ENCODE peak calls at places on chromosomes 11 and 22, in four cellular contexts. T, U, B and J are unnamed samples.

GRCh38 chr11:74169736-74170458 is 905 bp downstream of the C2CD3 start:
- DNase-seq in U (no peak), T (no peak), B (no peak), J (no peak)

GRCh38 chr22:46537221-46537945 is at the start of gene CELSR1:
- DNase-seq in U (peak; percentile 78), T (no peak), B (no peak), J (peak; percentile 81)

GRCh38 chr11:47483408-47483807 is 34.5 kb upstream of the RAPSN start:
- DNase-seq in T (no peak), B (no peak), U (no peak), J (no peak)

GRCh38 chr22:28798810-28799124 is 1.6 kb downstream of the XBP1 start:
- DNase-seq in U (no peak), T (no peak), B (no peak), J (no peak)

GRCh38 chr22:19823191-19823590 is 31.5 kb downstream of the GNB1L start:
- DNase-seq in U (peak; percentile 43), B (no peak), T (no peak), J (no peak)

GRCh38 chr11:35662061-35662648 is 420 bp upstream of the TRIM44 start:
- DNase-seq in U (no peak), B (no peak), T (no peak), J (peak; percentile 75)

GRCh38 chr11:82978422-82979099 is 77.0 kb downstream of the DDIAS start:
- DNase-seq in T (no peak), B (no peak), U (no peak), J (no peak)

GRCh38 chr11:64759131-64759721 is 548 bp downstream of the PYGM start:
- DNase-seq in T (no peak), U (no peak), B (peak; percentile 37), J (no peak)

GRCh38 chr11:58334708-58335107 is 24.2 kb downstream of the OR5B17 start:
- DNase-seq in T (peak; percentile 31), B (no peak), U (no peak), J (no peak)

GRCh38 chr22:21030032-21030431 is 2.3 kb downstream of the SLC7A4 start:
- DNase-seq in B (no peak), U (no peak), T (no peak), J (no peak)

GRCh38 chr11:35507688-35508087 is 17.7 kb downstream of the PAMR1 start:
- DNase-seq in B (no peak), U (no peak), T (no peak), J (no peak)

GRCh38 chr11:119854521-119854920 is 125.5 kb upstream of the NECTIN1 start:
- DNase-seq in T (no peak), U (no peak), B (no peak), J (peak; percentile 45)

GRCh38 chr11:79052539-79052938 is 388.3 kb downstream of the TENM4 start:
- DNase-seq in B (peak; percentile 19), T (no peak), U (no peak), J (peak; percentile 40)

GRCh38 chr11:61061081-61061826 is 41.0 kb upstream of the CD5 start:
- DNase-seq in U (no peak), B (no peak), T (peak; percentile 6), J (no peak)

GRCh38 chr22:29820941-29821789 is 16.9 kb downstream of the ASCC2 start:
- DNase-seq in U (no peak), T (peak; percentile 49), B (peak; percentile 88), J (peak; percentile 95)

GRCh38 chr11:66225054-66225453 is 43.4 kb upstream of the RAB1B start:
- DNase-seq in T (no peak), U (no peak), B (no peak), J (no peak)

GRCh38 chr22:30315962-30316576 is 10.7 kb downstream of the TBC1D10A start:
- DNase-seq in B (no peak), U (no peak), T (no peak), J (no peak)

GRCh38 chr11:104127828-104128227 is 36.1 kb downstream of the PDGFD start:
- DNase-seq in T (no peak), U (no peak), B (no peak), J (no peak)
- TF ChIP-seq JUND in T (no peak), U (no peak), B (no peak), J (no peak)

GRCh38 chr11:110856993-110857812 is 145.0 kb upstream of the ARHGAP20 start:
- DNase-seq in T (no peak), U (no peak), B (no peak), J (no peak)

GRCh38 chr11:110850846-110851245 is 138.6 kb upstream of the ARHGAP20 start:
- DNase-seq in T (no peak), U (no peak), B (no peak), J (no peak)

GRCh38 chr11:110856340-110856739 is 144.1 kb upstream of the ARHGAP20 start:
- DNase-seq in B (no peak), T (no peak), U (no peak), J (no peak)

GRCh38 chr11:110855246-110855645 is 143.0 kb upstream of the ARHGAP20 start:
- DNase-seq in T (no peak), U (no peak), B (no peak), J (no peak)

DNA sequence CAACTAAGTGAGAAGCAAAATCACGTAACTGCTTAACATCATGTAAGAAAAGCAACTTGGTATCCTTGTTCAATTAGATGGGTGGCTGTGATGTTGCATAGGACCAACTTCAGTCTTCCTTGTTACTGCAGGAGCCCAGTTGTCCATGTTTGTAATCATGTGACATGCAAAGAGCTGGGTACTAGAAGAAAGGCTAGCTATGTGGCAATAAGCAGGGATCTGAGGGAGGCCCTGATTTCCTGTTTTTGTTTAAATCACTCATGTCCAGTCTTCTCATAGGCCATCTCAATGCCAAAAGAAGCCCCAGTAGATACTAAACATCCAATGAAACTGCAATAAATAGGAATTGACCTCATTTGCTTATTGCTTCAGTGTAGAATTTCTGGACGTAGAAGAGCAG is 140.7 kb upstream of the ARHGAP20 start:
- DNase-seq in U (no peak), T (no peak), B (no peak), J (no peak)
- TF ChIP-seq JUND in U (no peak), T (no peak), B (no peak), J (no peak)

GRCh38 chr11:10327254-10327653 is 22.4 kb downstream of the ADM start:
- DNase-seq in U (no peak), T (no peak), B (no peak), J (no peak)
- TF ChIP-seq JUND in U (no peak), T (no peak), B (no peak), J (no peak)

GRCh38 chr11:126669416-126669815 is 313.9 kb downstream of the ST3GAL4 start:
- DNase-seq in T (no peak), B (no peak), U (no peak), J (no peak)
- TF ChIP-seq JUND in T (no peak), B (no peak), U (no peak), J (no peak)

DNA sequence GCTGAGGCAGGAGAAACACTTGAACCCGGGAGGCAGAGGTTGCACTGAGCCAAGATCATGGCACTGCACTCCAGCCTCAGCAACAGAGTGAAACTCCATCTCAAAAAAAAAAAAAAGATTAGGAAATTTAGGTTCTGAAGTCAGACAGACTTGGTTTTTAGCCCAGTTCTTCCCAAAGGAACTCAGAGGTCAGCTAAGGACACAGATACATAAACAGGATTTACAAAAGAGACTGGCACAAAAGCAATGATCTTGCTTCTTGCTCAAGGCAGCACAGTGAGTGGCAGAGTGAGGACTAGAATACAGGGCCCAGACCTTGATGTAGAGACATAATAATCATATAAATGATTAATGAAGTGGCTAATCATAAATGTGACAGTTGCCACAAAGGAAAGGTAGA is 25.4 kb upstream of the RRAS2 start:
- DNase-seq in T (no peak), U (no peak), B (no peak), J (no peak)
- TF ChIP-seq JUND in T (no peak), U (no peak), B (no peak), J (no peak)

GRCh38 chr22:24027389-24027980 is 16.4 kb downstream of the CABIN1 start:
- DNase-seq in U (no peak), B (no peak), T (no peak), J (no peak)
- TF ChIP-seq JUND in U (no peak), B (no peak), T (no peak), J (no peak)